ENCODE peak calls at places on chromosome 15, in four cellular contexts. D, N, P and A are unnamed samples.
A peak's percentile ranks its signal among the peaks of the same experiment; 100 is the strongest.

GRCh38 chr15:77513226-77513625 is 92.5 kb downstream of the HMG20A start:
- DNase-seq in D (no peak), N (no peak), P (no peak), A (no peak)

GRCh38 chr15:80250614-80251504 is 1.2 kb downstream of the CTXND1 start:
- DNase-seq in D (no peak), N (no peak), P (no peak), A (no peak)

GRCh38 chr15:73051402-73051810 is 857 bp upstream of the NEO1 start:
- DNase-seq in D (no peak), N (peak; percentile 18), P (no peak), A (no peak)

GRCh38 chr15:74977599-74977998 is 17.8 kb upstream of the SCAMP5 start:
- DNase-seq in D (no peak), N (no peak), P (no peak), A (no peak)

GRCh38 chr15:67033521-67033920 is 31.9 kb upstream of the SMAD3 start:
- DNase-seq in D (peak; percentile 52), N (no peak), P (no peak), A (no peak)

GRCh38 chr15:40483919-40484318 is 13.1 kb downstream of the CHST14 start:
- DNase-seq in D (no peak), N (no peak), P (no peak), A (no peak)

GRCh38 chr15:39344662-39345141 is 236.2 kb upstream of the THBS1 start:
- DNase-seq in D (no peak), N (no peak), P (no peak), A (no peak)

GRCh38 chr15:91655891-91656290 is 197.6 kb upstream of the SLCO3A1 start:
- DNase-seq in D (no peak), N (no peak), P (no peak), A (no peak)

GRCh38 chr15:57323806-57324589 is 52.3 kb upstream of the CGNL1 start:
- DNase-seq in D (peak; percentile 84), N (no peak), P (peak; percentile 60), A (no peak)

GRCh38 chr15:43872416-43873020 is 45.7 kb downstream of the WDR76 start:
- DNase-seq in D (peak; percentile 62), N (peak; percentile 40), P (peak; percentile 83), A (peak; percentile 27)

GRCh38 chr15:75817151-75817935 is 25.9 kb upstream of the UBE2Q2 start:
- DNase-seq in D (no peak), N (no peak), P (no peak), A (no peak)

GRCh38 chr15:82999426-82999825 is 12.0 kb downstream of the C15orf40 start:
- DNase-seq in D (no peak), N (no peak), P (no peak), A (no peak)

GRCh38 chr15:98809273-98809672 is 160.9 kb downstream of the IGF1R start:
- DNase-seq in D (no peak), N (no peak), P (no peak), A (no peak)

GRCh38 chr15:92843326-92843725 is 56.8 kb upstream of the CHD2 start:
- DNase-seq in D (no peak), N (no peak), P (no peak), A (no peak)
- H4K8ac ChIP-seq in D (no peak overlapping the region), N (no peak overlapping the region), P (no peak overlapping the region), A (no peak overlapping the region)

DNA sequence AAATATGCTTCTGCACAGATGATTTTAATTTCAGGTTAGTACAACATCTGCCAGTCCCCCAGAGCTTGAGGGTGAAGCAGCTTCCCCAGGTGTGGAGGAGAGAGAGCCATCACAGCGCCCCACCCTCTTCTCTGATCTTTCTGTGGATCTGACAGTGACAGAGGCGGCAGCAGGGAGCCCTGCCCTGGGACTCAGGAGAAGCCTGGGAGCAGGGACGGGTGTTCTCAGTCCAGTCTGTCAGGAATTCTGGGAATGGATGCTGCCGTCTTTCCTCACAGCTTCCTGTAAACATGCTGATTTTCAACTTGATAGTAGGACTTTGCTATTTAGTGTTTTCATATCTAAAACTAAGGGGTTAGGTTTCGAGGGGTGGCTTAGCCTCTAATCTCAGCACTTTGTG is 11.4 kb upstream of the RAB8B start:
- DNase-seq in D (no peak), N (no peak), P (no peak), A (no peak)
- H4K8ac ChIP-seq in D (no peak overlapping the region), N (no peak overlapping the region), P (no peak overlapping the region), A (no peak overlapping the region)

GRCh38 chr15:48802257-48802656 is 8.6 kb downstream of the CEP152 start:
- DNase-seq in D (no peak), N (no peak), P (no peak), A (no peak)

GRCh38 chr15:48803877-48804276 is 7.0 kb downstream of the CEP152 start:
- DNase-seq in D (no peak), N (no peak), P (no peak), A (no peak)

GRCh38 chr15:48802867-48803266 is 8.0 kb downstream of the CEP152 start:
- DNase-seq in D (no peak), N (no peak), P (peak; percentile 97), A (no peak)

GRCh38 chr15:48810414-48811324 is at the start of gene CEP152:
- DNase-seq in D (peak; percentile 100), N (peak; percentile 99), P (peak; percentile 100), A (peak; percentile 100)

GRCh38 chr15:48806151-48806550 is 4.7 kb downstream of the CEP152 start:
- DNase-seq in D (peak; percentile 35), N (no peak), P (peak; percentile 15), A (no peak)
- H4K8ac ChIP-seq in D (no peak overlapping the region), N (no peak overlapping the region), P (no peak overlapping the region), A (no peak overlapping the region)

DNA sequence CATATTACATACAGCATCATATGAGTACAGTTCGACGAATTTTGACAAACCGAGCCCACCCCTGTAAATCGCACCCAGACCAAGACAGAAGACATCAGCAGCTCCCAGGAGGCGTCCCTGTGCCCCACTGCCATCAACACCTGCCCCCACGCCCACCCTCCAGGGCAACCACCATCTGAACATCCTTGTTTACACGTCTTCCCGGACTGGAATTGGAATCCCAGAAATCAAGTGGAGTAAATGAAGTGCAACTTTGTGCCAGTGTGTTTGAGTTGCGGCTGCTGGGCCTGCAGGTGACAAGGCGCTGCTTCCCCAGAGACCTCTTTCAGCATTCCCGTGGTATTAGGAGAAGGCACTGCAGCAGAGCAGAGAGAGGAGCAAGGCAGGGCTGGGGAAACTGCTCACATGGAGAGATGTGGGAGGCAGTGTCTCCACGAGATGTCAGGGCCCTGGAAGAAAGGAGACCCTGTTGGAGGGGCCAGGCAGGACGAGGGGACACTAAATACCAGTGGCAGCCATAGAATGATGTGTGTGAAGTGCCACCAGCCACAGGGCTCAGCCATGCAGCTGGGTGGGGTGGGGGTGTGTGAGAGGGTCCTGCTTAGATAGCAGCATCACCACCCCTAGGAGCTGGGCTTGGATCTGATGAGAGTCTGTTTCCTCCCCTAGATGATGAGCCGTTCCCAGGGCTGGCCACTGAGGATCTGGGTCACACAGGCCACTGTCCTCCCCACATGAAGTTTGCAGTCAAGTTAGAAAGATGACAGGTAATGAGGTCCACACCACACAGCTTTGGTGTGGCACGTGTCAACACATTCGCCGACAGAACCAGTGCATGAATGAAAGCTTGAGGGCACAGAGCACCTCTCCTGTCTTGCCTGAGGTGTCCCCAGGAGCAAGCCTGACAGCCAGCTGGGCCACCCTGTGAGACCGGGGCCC is 33.4 kb upstream of the PCSK6 start:
- DNase-seq in D (peak; percentile 16), N (no peak), P (no peak), A (no peak)
- H4K8ac ChIP-seq in D (no peak overlapping the region), N (peak overlapping the region; percentile 73), P (no peak overlapping the region), A (no peak overlapping the region)

GRCh38 chr15:64163662-64164362 is 990 bp upstream of the PPIB start:
- DNase-seq in D (no peak), N (no peak), P (no peak), A (no peak)
- H4K8ac ChIP-seq in D (no peak overlapping the region), N (no peak overlapping the region), P (peak overlapping the region; percentile 96), A (no peak overlapping the region)

GRCh38 chr15:55743615-55743978 is 645 bp upstream of the PRTG start:
- DNase-seq in D (no peak), N (no peak), P (no peak), A (no peak)
- H4K8ac ChIP-seq in D (no peak overlapping the region), N (no peak overlapping the region), P (no peak overlapping the region), A (no peak overlapping the region)

DNA sequence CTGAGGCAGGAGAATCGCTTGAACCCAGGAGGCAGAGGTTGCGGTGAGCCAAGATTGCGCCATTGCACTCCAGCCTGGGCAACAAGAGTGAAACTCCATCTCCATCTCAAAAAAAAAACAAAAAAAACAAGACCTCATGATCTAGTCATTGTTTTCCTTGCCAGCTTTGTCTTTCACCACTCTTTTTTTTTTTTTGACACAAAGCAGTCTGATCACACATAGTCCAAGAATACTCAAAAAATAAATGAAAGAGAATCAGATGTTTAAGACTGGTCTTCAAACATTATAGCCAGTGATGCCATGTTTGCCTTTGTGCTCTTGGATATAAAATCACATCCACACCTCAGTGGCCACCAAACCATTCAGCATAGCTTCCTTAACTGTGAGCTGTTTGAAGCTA is 5.8 kb upstream of the ADAM10 start:
- DNase-seq in D (no peak), N (no peak), P (no peak), A (no peak)
- H4K8ac ChIP-seq in D (no peak overlapping the region), N (no peak overlapping the region), P (no peak overlapping the region), A (no peak overlapping the region)

GRCh38 chr15:24763891-24764290 is 88.3 kb downstream of the NPAP1 start:
- DNase-seq in D (no peak), N (no peak), P (no peak), A (no peak)
- H4K8ac ChIP-seq in D (no peak overlapping the region), N (no peak overlapping the region), P (no peak overlapping the region), A (peak overlapping the region; percentile 57)

DNA sequence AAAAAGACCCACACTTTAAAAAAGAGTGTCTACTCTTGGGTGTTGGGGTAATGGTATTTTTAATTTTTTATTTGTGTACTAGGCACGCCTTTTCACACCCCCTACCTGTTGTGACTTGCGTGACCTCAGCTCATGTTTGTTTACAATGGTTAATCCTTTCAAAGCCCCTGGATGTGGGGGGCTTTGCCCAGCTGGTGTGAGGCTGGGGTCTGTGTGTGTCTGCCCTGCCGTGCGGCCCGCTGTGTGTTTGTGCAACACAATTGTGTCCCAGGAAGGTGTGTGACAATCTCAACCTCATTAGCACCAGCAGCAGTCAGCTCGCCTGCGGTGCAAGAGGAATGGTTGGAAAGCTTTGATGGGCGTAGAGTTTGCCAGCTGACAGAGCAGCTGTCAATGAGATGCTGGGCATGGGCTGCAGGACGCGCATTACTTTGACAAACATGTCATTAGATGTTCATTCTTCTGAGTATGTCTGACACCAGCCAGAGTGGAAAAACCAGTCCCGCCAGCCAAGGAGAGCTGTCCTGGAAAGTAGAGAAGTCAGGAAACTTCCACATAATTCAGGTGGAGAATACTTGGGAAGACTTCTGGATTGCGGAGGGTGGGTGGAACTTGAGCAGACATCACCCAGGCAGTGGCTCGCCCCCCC is 9.6 kb downstream of the LRRK1 start:
- DNase-seq in D (no peak), N (no peak), P (no peak), A (no peak)
- H4K8ac ChIP-seq in D (no peak overlapping the region), N (no peak overlapping the region), P (no peak overlapping the region), A (no peak overlapping the region)